ENCODE peak calls at places on chromosomes 3 and 15, in five cellular contexts. N is LoVo; K is effector memory CD8-positive, alpha-beta T cell; A is GM23338; H is left ventricle myocardium superior. T is an unnamed sample.

GRCh38 chr15:75925440-75925839 is 21.8 kb downstream of the FBXO22 start:
- DNase-seq in N (no peak), K (no peak), A (no peak), H (no peak), T (no peak)

GRCh38 chr3:33439421-33440327 is 531 bp downstream of the UBP1 start:
- DNase-seq in N (peak), K (peak), A (peak), H (peak), T (peak)

GRCh38 chr3:58222161-58222724 is 11.5 kb upstream of the DNASE1L3 start:
- DNase-seq in N (peak), K (no peak), A (no peak), H (no peak), T (no peak)

GRCh38 chr15:28459279-28459678 is 73.5 kb downstream of the GOLGA8G start:
- DNase-seq in N (no peak), K (no peak), A (no peak), H (no peak), T (no peak)

GRCh38 chr3:41162981-41163380 is 36.3 kb upstream of the CTNNB1 start:
- DNase-seq in N (no peak), K (no peak), A (no peak), H (no peak), T (no peak)

GRCh38 chr3:10350324-10350985 is 29.5 kb upstream of the SEC13 start:
- DNase-seq in N (no peak), K (no peak), A (no peak), H (no peak), T (no peak)

GRCh38 chr15:76239786-76240185 is 71.5 kb downstream of the ETFA start:
- DNase-seq in N (no peak), K (no peak), A (no peak), H (no peak), T (no peak)

GRCh38 chr3:45994661-45995369 is 809 bp downstream of the FYCO1 start:
- DNase-seq in N (peak), K (peak), A (peak), H (peak), T (no peak)

GRCh38 chr15:88258021-88258641 is 1.6 kb upstream of the NTRK3 start:
- DNase-seq in N (no peak), K (no peak), A (peak), H (no peak), T (peak)

GRCh38 chr3:95905182-95905581 is 909.2 kb upstream of the EPHA6 start:
- DNase-seq in N (no peak), K (no peak), A (no peak), H (no peak), T (peak)

GRCh38 chr3:21154911-21155310 is 596.1 kb downstream of the ZNF385D start:
- DNase-seq in N (no peak), K (no peak), A (no peak), H (no peak), T (no peak)

GRCh38 chr3:175222356-175222755 is 363.2 kb downstream of the NAALADL2 start:
- DNase-seq in N (no peak), K (no peak), A (no peak), H (no peak), T (no peak)

GRCh38 chr3:123584284-123584987 is 417 bp downstream of the HACD2 start:
- DNase-seq in N (no peak), K (peak), A (peak), H (peak), T (peak)

GRCh38 chr3:131960324-131960723 is 74.5 kb downstream of the CPNE4 start:
- DNase-seq in N (no peak), K (no peak), A (no peak), H (no peak), T (peak)

GRCh38 chr3:151445283-151446001 is 15.4 kb downstream of the IGSF10 start:
- DNase-seq in N (no peak), K (no peak), A (no peak), H (no peak), T (peak)

GRCh38 chr3:160754371-160754854 is 1.6 kb upstream of the PPM1L start:
- DNase-seq in N (peak), K (peak), A (peak), H (no peak), T (peak)

GRCh38 chr15:39756806-39757522 is 25.7 kb downstream of the FSIP1 start:
- DNase-seq in N (peak), K (peak), A (peak), H (no peak), T (peak)